ENCODE peak calls at places on chromosomes 1 and 21, in four cellular contexts. One of them, this sample, is unnamed.

GRCh38 chr1:93708734-93709481 is 27.3 kb upstream of the BCAR3 start:
- DNase-seq in pancreas: no peak
- DNase-seq in fibroblast of lung: no peak
- DNase-seq in Peyer's patch: no peak
- DNase-seq in this sample: no peak

GRCh38 chr1:110525250-110525597 is 6.2 kb upstream of the KCNA10 start:
- DNase-seq in pancreas: no peak
- DNase-seq in fibroblast of lung: no peak
- DNase-seq in Peyer's patch: no peak
- DNase-seq in this sample: peak

GRCh38 chr1:58981392-58981791 is 197.5 kb upstream of the JUN start:
- DNase-seq in pancreas: no peak
- DNase-seq in fibroblast of lung: no peak
- DNase-seq in Peyer's patch: no peak
- DNase-seq in this sample: no peak

GRCh38 chr1:244349581-244350001 is 102.1 kb downstream of the ADSS2 start:
- DNase-seq in pancreas: no peak
- DNase-seq in fibroblast of lung: no peak
- DNase-seq in Peyer's patch: no peak
- DNase-seq in this sample: no peak

GRCh38 chr21:28738882-28739281 is 253.8 kb downstream of the LTN1 start:
- DNase-seq in pancreas: no peak
- DNase-seq in fibroblast of lung: no peak
- DNase-seq in Peyer's patch: no peak
- DNase-seq in this sample: no peak

GRCh38 chr1:81314497-81314896 is 486.2 kb upstream of the ADGRL2 start:
- DNase-seq in pancreas: no peak
- DNase-seq in fibroblast of lung: peak
- DNase-seq in Peyer's patch: no peak
- DNase-seq in this sample: no peak

GRCh38 chr21:38984982-38985422 is 179.3 kb downstream of the ETS2 start:
- DNase-seq in pancreas: no peak
- DNase-seq in fibroblast of lung: peak
- DNase-seq in Peyer's patch: no peak
- DNase-seq in this sample: no peak

GRCh38 chr1:167713330-167714081 is 8.3 kb upstream of the MPZL1 start:
- DNase-seq in pancreas: peak
- DNase-seq in fibroblast of lung: peak
- DNase-seq in Peyer's patch: peak
- DNase-seq in this sample: no peak

GRCh38 chr1:36765785-36766300 is 268.5 kb downstream of the GRIK3 start:
- DNase-seq in pancreas: no peak
- DNase-seq in fibroblast of lung: no peak
- DNase-seq in Peyer's patch: no peak
- DNase-seq in this sample: no peak

GRCh38 chr1:166947398-166948043 is 27.8 kb downstream of the ILDR2 start:
- DNase-seq in pancreas: peak
- DNase-seq in fibroblast of lung: peak
- DNase-seq in Peyer's patch: no peak
- DNase-seq in this sample: no peak

GRCh38 chr1:115647507-115647906 is 5.7 kb downstream of the VANGL1 start:
- DNase-seq in pancreas: no peak
- DNase-seq in fibroblast of lung: no peak
- DNase-seq in Peyer's patch: no peak
- DNase-seq in this sample: no peak

GRCh38 chr1:34872133-34872503 is 12.6 kb upstream of the SMIM12 start:
- DNase-seq in pancreas: no peak
- DNase-seq in fibroblast of lung: no peak
- DNase-seq in Peyer's patch: no peak
- DNase-seq in this sample: no peak

GRCh38 chr1:43509740-43510375 is 20.8 kb upstream of the PTPRF start:
- DNase-seq in pancreas: no peak
- DNase-seq in fibroblast of lung: no peak
- DNase-seq in Peyer's patch: no peak
- DNase-seq in this sample: peak

GRCh38 chr1:225655509-225656258 is 2.8 kb upstream of the ENAH start:
- DNase-seq in pancreas: no peak
- DNase-seq in fibroblast of lung: peak
- DNase-seq in Peyer's patch: no peak
- DNase-seq in this sample: peak

GRCh38 chr1:53698381-53698980 is 40.5 kb downstream of the GLIS1 start:
- DNase-seq in pancreas: no peak
- DNase-seq in fibroblast of lung: no peak
- DNase-seq in Peyer's patch: peak
- DNase-seq in this sample: no peak

GRCh38 chr21:41752231-41752681 is 14.6 kb downstream of the RIPK4 start:
- DNase-seq in pancreas: peak
- DNase-seq in fibroblast of lung: peak
- DNase-seq in Peyer's patch: peak
- DNase-seq in this sample: peak

GRCh38 chr21:42547001-42547905 is 33.6 kb downstream of the SLC37A1 start:
- DNase-seq in pancreas: peak
- DNase-seq in fibroblast of lung: no peak
- DNase-seq in Peyer's patch: peak
- DNase-seq in this sample: no peak

GRCh38 chr1:83509229-83509870 is 489.6 kb downstream of the TTLL7 start:
- DNase-seq in pancreas: no peak
- DNase-seq in fibroblast of lung: peak
- DNase-seq in Peyer's patch: no peak
- DNase-seq in this sample: no peak

GRCh38 chr1:7783178-7783711 is 846 bp upstream of the PER3 start:
- DNase-seq in pancreas: peak
- DNase-seq in fibroblast of lung: peak
- DNase-seq in Peyer's patch: peak
- DNase-seq in this sample: peak

GRCh38 chr1:88595355-88595754 is 88.7 kb upstream of the PKN2 start:
- DNase-seq in pancreas: no peak
- DNase-seq in fibroblast of lung: peak
- DNase-seq in Peyer's patch: no peak
- DNase-seq in this sample: peak

GRCh38 chr1:202671388-202671787 is 38.9 kb downstream of the SYT2 start:
- DNase-seq in pancreas: no peak
- DNase-seq in fibroblast of lung: no peak
- DNase-seq in Peyer's patch: no peak
- DNase-seq in this sample: no peak

GRCh38 chr1:211515090-211516023 is 23.4 kb upstream of the RD3 start:
- DNase-seq in pancreas: peak
- DNase-seq in fibroblast of lung: peak
- DNase-seq in Peyer's patch: peak
- DNase-seq in this sample: peak

GRCh38 chr1:54053745-54054437 is 483 bp downstream of the TCEANC2 start:
- DNase-seq in pancreas: no peak
- DNase-seq in fibroblast of lung: peak
- DNase-seq in Peyer's patch: no peak
- DNase-seq in this sample: peak

GRCh38 chr1:8727809-8728213 is 89.6 kb downstream of the RERE start:
- DNase-seq in pancreas: no peak
- DNase-seq in fibroblast of lung: no peak
- DNase-seq in Peyer's patch: no peak
- DNase-seq in this sample: no peak

GRCh38 chr1:152347116-152347728 is 12.6 kb downstream of the FLG2 start:
- DNase-seq in pancreas: no peak
- DNase-seq in fibroblast of lung: peak
- DNase-seq in Peyer's patch: no peak
- DNase-seq in this sample: peak

GRCh38 chr1:152141971-152142584 is 16.9 kb downstream of the RPTN start:
- DNase-seq in pancreas: no peak
- DNase-seq in fibroblast of lung: peak
- DNase-seq in Peyer's patch: no peak
- DNase-seq in this sample: peak

GRCh38 chr1:32031578-32032286 is 18.1 kb downstream of the KHDRBS1 start:
- DNase-seq in pancreas: no peak
- DNase-seq in fibroblast of lung: peak
- DNase-seq in Peyer's patch: no peak
- DNase-seq in this sample: peak

GRCh38 chr1:60151311-60151710 is 77.7 kb upstream of the C1orf87 start:
- DNase-seq in pancreas: no peak
- DNase-seq in fibroblast of lung: no peak
- DNase-seq in Peyer's patch: no peak
- DNase-seq in this sample: no peak

GRCh38 chr1:183838221-183838620 is 33.3 kb downstream of the RGL1 start:
- DNase-seq in pancreas: no peak
- DNase-seq in fibroblast of lung: no peak
- DNase-seq in Peyer's patch: no peak
- DNase-seq in this sample: no peak

GRCh38 chr1:50831300-50832061 is 128.6 kb downstream of the FAF1 start:
- DNase-seq in pancreas: no peak
- DNase-seq in fibroblast of lung: no peak
- DNase-seq in Peyer's patch: no peak
- DNase-seq in this sample: no peak

GRCh38 chr1:247266053-247266452 is 10.2 kb downstream of the VN1R5 start:
- DNase-seq in pancreas: no peak
- DNase-seq in fibroblast of lung: no peak
- DNase-seq in Peyer's patch: no peak
- DNase-seq in this sample: no peak

GRCh38 chr1:107536266-107536665 is 395.4 kb downstream of the NTNG1 start:
- DNase-seq in pancreas: no peak
- DNase-seq in fibroblast of lung: peak
- DNase-seq in Peyer's patch: peak
- DNase-seq in this sample: peak

GRCh38 chr1:64663654-64664053 is 81.2 kb upstream of the RAVER2 start:
- DNase-seq in pancreas: no peak
- DNase-seq in fibroblast of lung: no peak
- DNase-seq in Peyer's patch: no peak
- DNase-seq in this sample: no peak

DNA sequence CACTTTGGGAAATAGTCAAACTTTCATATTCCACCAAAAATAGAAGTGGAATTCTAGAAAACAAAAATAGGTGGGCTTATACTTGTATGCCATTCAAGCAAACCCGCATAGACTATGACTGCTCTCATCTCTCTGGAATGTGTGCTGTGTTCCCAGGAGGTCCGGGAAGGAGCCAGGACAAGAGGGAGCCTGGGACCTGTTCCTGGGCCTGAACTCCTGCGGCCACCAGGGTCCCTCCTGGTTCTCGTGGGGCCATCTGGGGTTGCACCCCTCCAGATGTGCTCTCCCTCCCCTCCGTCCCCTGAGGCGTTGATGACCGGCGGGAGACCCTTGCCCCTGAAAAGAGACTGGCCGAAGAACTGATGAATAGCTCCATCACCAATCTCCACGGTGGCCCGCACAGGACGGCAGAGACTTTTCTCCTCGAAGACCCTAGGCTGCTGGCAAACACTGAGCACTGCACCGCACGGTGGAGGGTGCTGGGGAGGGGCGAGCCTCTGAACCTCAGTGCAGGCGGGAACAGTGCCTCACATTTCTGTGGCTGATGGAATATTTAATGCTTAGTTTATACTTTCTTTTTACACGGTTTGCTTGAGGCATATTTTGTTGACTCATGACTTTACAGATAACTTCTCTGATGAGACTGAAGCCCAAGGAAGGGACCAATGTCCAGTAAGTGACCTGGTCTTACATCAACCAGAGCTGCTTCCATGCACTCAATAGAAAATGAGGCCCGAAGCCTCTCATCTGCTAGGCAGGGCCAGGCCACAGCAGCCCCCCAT is 9.6 kb upstream of the ADARB1 start:
- DNase-seq in pancreas: no peak
- DNase-seq in fibroblast of lung: no peak
- DNase-seq in Peyer's patch: no peak
- DNase-seq in this sample: no peak
- TF ChIP-seq CTCF in pancreas: no peak
- TF ChIP-seq CTCF in fibroblast of lung: no peak
- TF ChIP-seq CTCF in Peyer's patch: no peak
- TF ChIP-seq CTCF in this sample: no peak

GRCh38 chr1:114154146-114154962 is 685 bp upstream of the SYT6 start:
- DNase-seq in pancreas: no peak
- DNase-seq in fibroblast of lung: peak
- DNase-seq in Peyer's patch: no peak
- DNase-seq in this sample: no peak

GRCh38 chr1:114153051-114153620 is 533 bp downstream of the SYT6 start:
- DNase-seq in pancreas: peak
- DNase-seq in fibroblast of lung: no peak
- DNase-seq in Peyer's patch: no peak
- DNase-seq in this sample: no peak

GRCh38 chr1:114152211-114153050 is 1.2 kb downstream of the SYT6 start:
- DNase-seq in pancreas: peak
- DNase-seq in fibroblast of lung: peak
- DNase-seq in Peyer's patch: peak
- DNase-seq in this sample: peak

GRCh38 chr1:114154963-114155322 is 1.3 kb upstream of the SYT6 start:
- DNase-seq in pancreas: peak
- DNase-seq in fibroblast of lung: no peak
- DNase-seq in Peyer's patch: no peak
- DNase-seq in this sample: peak

GRCh38 chr1:114153621-114154145 is at the start of gene SYT6:
- DNase-seq in pancreas: no peak
- DNase-seq in fibroblast of lung: no peak
- DNase-seq in Peyer's patch: no peak
- DNase-seq in this sample: no peak
- TF ChIP-seq CTCF in pancreas: no peak
- TF ChIP-seq CTCF in fibroblast of lung: no peak
- TF ChIP-seq CTCF in Peyer's patch: no peak
- TF ChIP-seq CTCF in this sample: no peak

DNA sequence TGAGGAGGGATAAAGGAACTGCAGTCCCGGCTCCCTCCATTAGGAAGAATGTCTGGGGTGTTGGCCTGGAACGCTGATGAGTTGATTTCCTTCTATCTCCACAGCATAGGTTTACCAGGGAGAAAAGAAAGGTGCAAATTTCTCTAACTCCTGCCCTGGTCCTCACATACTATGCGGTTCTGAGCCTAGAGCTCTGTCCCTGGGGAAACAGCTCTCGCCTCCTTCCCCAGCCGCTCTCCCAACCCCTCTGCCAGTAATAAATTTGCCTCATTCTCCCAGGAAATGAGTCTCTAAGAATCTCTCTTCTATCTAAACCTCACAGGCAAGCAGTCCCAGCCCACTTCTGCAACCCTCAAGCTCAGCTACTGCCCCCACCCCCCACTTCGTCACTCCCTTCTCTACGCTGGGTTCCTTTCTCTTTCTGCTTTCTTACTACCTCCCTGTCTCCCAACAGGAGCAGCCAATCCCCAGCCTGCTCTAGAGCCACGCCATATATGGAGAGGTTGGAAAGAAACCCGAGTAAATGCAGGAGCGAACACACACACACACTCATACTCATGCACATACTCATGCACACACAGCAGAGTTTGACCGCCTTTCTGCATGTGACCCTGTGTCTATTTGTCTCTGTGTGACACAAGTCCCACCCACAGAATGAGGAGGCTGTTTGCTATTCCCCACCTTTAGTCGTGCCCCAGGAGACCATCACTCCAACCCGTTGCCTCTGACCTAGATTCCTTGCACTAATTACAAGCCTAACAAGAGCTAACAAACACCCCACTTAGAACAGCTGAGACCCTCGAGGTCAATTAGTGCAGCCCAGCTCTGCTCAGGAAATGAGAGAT is 13.4 kb downstream of the PLEKHO1 start:
- DNase-seq in pancreas: no peak
- DNase-seq in fibroblast of lung: peak
- DNase-seq in Peyer's patch: peak
- DNase-seq in this sample: peak
- TF ChIP-seq CTCF in pancreas: no peak
- TF ChIP-seq CTCF in fibroblast of lung: no peak
- TF ChIP-seq CTCF in Peyer's patch: no peak
- TF ChIP-seq CTCF in this sample: no peak

GRCh38 chr1:158203693-158204457 is 23.2 kb downstream of the CD1D start:
- DNase-seq in pancreas: no peak
- DNase-seq in fibroblast of lung: peak
- DNase-seq in Peyer's patch: no peak
- DNase-seq in this sample: peak
- TF ChIP-seq CTCF in pancreas: peak
- TF ChIP-seq CTCF in fibroblast of lung: peak
- TF ChIP-seq CTCF in Peyer's patch: peak
- TF ChIP-seq CTCF in this sample: peak

This sample was measured in RWPE1.